ENCODE peak calls at places on chromosomes 12 and 14, in seven cellular contexts. L is choroid plexus epithelial cell; U is MM.1S; E is brain microvascular endothelial cell; W is fibroblast of mammary gland; X is CD4-positive, alpha-beta T cell; H is BJ. D is an unnamed sample.

GRCh38 chr14:61670576-61670975 is 24.7 kb upstream of the HIF1A start:
- DNase-seq in L (no peak), U (no peak), E (no peak), W (no peak), X (no peak), H (no peak), D (no peak)

GRCh38 chr12:70258605-70259403 is 15.6 kb downstream of the CNOT2 start:
- DNase-seq in L (no peak), U (no peak), E (no peak), W (no peak), X (no peak), H (no peak), D (peak; percentile 33)

GRCh38 chr12:76303365-76303764 is 44.9 kb downstream of the BBS10 start:
- DNase-seq in L (peak; percentile 24), U (no peak), E (peak; percentile 16), W (peak; percentile 20), X (no peak), H (no peak), D (no peak)

GRCh38 chr12:121957831-121958515 is 39.6 kb downstream of the CFAP251 start:
- DNase-seq in L (no peak), U (no peak), E (no peak), W (no peak), X (no peak), H (no peak), D (no peak)

GRCh38 chr14:29584992-29585391 is 342.7 kb downstream of the PRKD1 start:
- DNase-seq in L (peak; percentile 98), U (no peak), E (peak; percentile 52), W (peak; percentile 59), X (no peak), H (peak; percentile 84), D (peak; percentile 70)

GRCh38 chr12:93427779-93428564 is 13.8 kb downstream of the UBE2N start:
- DNase-seq in L (peak; percentile 76), U (no peak), E (no peak), W (peak; percentile 68), X (no peak), H (no peak), D (no peak)

GRCh38 chr12:115867854-115868253 is 409.6 kb downstream of the MED13L start:
- DNase-seq in L (no peak), U (no peak), E (no peak), W (no peak), X (no peak), H (no peak), D (no peak)

GRCh38 chr12:107912421-107913004 is 138.0 kb downstream of the ASCL4 start:
- DNase-seq in L (no peak), U (peak; percentile 63), E (no peak), W (peak; percentile 25), X (peak; percentile 35), H (no peak), D (peak; percentile 50)

GRCh38 chr14:67940894-67941455 is 121.4 kb downstream of the RAD51B start:
- DNase-seq in L (peak; percentile 91), U (no peak), E (peak; percentile 36), W (peak; percentile 98), X (no peak), H (peak; percentile 84), D (peak; percentile 68)

GRCh38 chr12:131833896-131834641 is 5.9 kb downstream of the MMP17 start:
- DNase-seq in L (peak; percentile 58), U (no peak), E (no peak), W (peak; percentile 62), X (no peak), H (no peak), D (peak; percentile 28)

GRCh38 chr12:132804426-132804861 is 24.2 kb downstream of the GOLGA3 start:
- DNase-seq in L (no peak), U (no peak), E (no peak), W (peak; percentile 59), X (no peak), H (no peak), D (peak; percentile 24)

GRCh38 chr14:76640923-76641395 is 120.3 kb upstream of the VASH1 start:
- DNase-seq in L (no peak), U (no peak), E (no peak), W (no peak), X (no peak), H (no peak), D (no peak)

GRCh38 chr12:66684222-66684621 is 5.3 kb upstream of the GRIP1 start:
- DNase-seq in L (no peak), U (no peak), E (no peak), W (no peak), X (no peak), H (no peak), D (no peak)

GRCh38 chr14:100305446-100306255 is 593 bp downstream of the SLC25A29 start:
- DNase-seq in L (no peak), U (no peak), E (no peak), W (no peak), X (no peak), H (no peak), D (no peak)

GRCh38 chr12:98373982-98374381 is 141.4 kb upstream of the TMPO start:
- DNase-seq in L (peak; percentile 38), U (no peak), E (peak; percentile 12), W (peak; percentile 5), X (no peak), H (no peak), D (peak; percentile 16)

GRCh38 chr12:98379106-98379505 is 136.3 kb upstream of the TMPO start:
- DNase-seq in L (no peak), U (no peak), E (no peak), W (no peak), X (no peak), H (no peak), D (no peak)
- TF ChIP-seq CTCF in L (no peak), U (no peak), E (no peak), W (no peak), X (no peak), H (no peak), D (no peak)

GRCh38 chr14:105937253-105938054 is 411.1 kb downstream of the TMEM121 start:
- DNase-seq in L (no peak), U (no peak), E (no peak), W (no peak), X (no peak), H (no peak), D (no peak)
- TF ChIP-seq CTCF in L (no peak), U (no peak), E (no peak), W (no peak), X (no peak), H (no peak), D (no peak)

DNA sequence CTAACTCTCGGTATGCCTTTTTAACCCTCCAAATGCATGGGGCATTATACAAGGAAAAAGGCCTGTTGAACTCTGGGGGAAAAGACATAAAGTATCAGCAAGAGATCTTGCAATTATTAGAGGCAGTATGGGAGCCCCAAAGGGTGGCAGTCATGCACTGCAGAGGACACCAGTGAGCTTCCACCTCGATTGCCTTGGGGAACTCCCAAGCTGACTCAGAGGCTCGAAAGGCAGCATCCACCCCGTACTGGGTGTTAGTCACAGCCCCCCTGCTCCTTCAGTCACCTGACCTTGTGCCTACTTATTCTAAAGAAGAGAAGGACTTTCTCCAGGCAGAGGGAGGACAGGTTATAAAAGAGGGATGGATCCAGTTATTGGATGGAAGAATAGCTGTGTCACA is 781.4 kb upstream of the TMEM132C start:
- DNase-seq in L (peak; percentile 93), U (peak; percentile 74), E (peak; percentile 95), W (peak; percentile 89), X (no peak), H (peak; percentile 59), D (peak; percentile 88)
- TF ChIP-seq CTCF in L (peak; percentile 67), U (peak; percentile 44), E (peak; percentile 76), W (peak; percentile 52), X (no peak), H (peak; percentile 66), D (peak; percentile 31)

DNA sequence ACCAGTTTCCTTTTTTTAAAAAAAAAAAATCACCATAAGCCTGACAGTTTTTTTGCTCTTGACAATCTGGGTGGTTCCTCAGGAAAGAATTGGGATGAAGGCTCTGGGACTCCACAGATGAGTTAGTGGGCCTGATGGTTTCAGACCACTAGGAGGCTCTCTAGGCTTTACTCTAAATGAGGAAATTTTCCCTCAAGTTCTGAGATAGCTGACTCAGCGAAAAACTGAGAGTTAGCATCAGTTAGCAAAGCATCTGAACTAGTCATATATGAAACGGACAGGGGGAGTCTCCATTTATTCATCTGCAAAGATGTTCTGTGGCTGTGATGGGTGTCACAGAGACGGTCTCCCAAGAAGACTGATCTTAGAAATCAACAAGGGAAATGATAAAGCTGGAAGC is 314.3 kb upstream of the OR4E1 start:
- DNase-seq in L (peak; percentile 58), U (peak; percentile 57), E (peak; percentile 47), W (peak; percentile 32), X (no peak), H (no peak), D (peak; percentile 52)
- TF ChIP-seq CTCF in L (peak; percentile 72), U (peak; percentile 47), E (peak; percentile 75), W (peak; percentile 55), X (peak; percentile 50), H (peak; percentile 32), D (peak; percentile 28)

GRCh38 chr12:49225551-49226166 is 36.8 kb upstream of the TUBA1A start:
- DNase-seq in L (peak; percentile 77), U (no peak), E (peak; percentile 42), W (peak; percentile 63), X (no peak), H (no peak), D (peak; percentile 31)
- TF ChIP-seq CTCF in L (peak; percentile 49), U (no peak), E (peak; percentile 53), W (peak; percentile 35), X (no peak), H (no peak), D (no peak)